ENCODE peak calls at places on chromosomes 3 and 15, in eight cellular contexts. One of them, this sample, is unnamed. For H3K4me1, the result is how much of the 10 kb centered on the place peaks cover.

GRCh38 chr3:49140080-49140479 is 7.2 kb upstream of the LAMB2 start:
- DNase-seq in heart right ventricle: no peak
- DNase-seq in CD8-positive, alpha-beta memory T cell: no peak
- DNase-seq in transverse colon: no peak
- DNase-seq in neural progenitor cell: peak
- DNase-seq in mucosa of descending colon: no peak
- DNase-seq in tibial artery: no peak
- DNase-seq in RWPE2: no peak
- DNase-seq in this sample: no peak

GRCh38 chr15:64017591-64018163 is 28.6 kb downstream of the DAPK2 start:
- DNase-seq in heart right ventricle: no peak
- DNase-seq in CD8-positive, alpha-beta memory T cell: no peak
- DNase-seq in transverse colon: no peak
- DNase-seq in neural progenitor cell: no peak
- DNase-seq in mucosa of descending colon: no peak
- DNase-seq in tibial artery: no peak
- DNase-seq in RWPE2: no peak
- DNase-seq in this sample: no peak

GRCh38 chr3:13051581-13051980 is 21.6 kb downstream of the IQSEC1 start:
- DNase-seq in heart right ventricle: no peak
- DNase-seq in CD8-positive, alpha-beta memory T cell: no peak
- DNase-seq in transverse colon: no peak
- DNase-seq in neural progenitor cell: no peak
- DNase-seq in mucosa of descending colon: no peak
- DNase-seq in tibial artery: no peak
- DNase-seq in RWPE2: no peak
- DNase-seq in this sample: no peak

GRCh38 chr3:156614642-156615511 is 59.5 kb upstream of the TIPARP start:
- DNase-seq in heart right ventricle: no peak
- DNase-seq in CD8-positive, alpha-beta memory T cell: no peak
- DNase-seq in transverse colon: no peak
- DNase-seq in neural progenitor cell: no peak
- DNase-seq in mucosa of descending colon: peak
- DNase-seq in tibial artery: no peak
- DNase-seq in RWPE2: no peak
- DNase-seq in this sample: no peak

GRCh38 chr3:134640872-134641470 is 9.9 kb downstream of the KY start:
- DNase-seq in heart right ventricle: no peak
- DNase-seq in CD8-positive, alpha-beta memory T cell: no peak
- DNase-seq in transverse colon: no peak
- DNase-seq in neural progenitor cell: peak
- DNase-seq in mucosa of descending colon: peak
- DNase-seq in tibial artery: no peak
- DNase-seq in RWPE2: no peak
- DNase-seq in this sample: no peak

GRCh38 chr15:70258369-70259029 is 160.8 kb upstream of the TLE3 start:
- DNase-seq in heart right ventricle: no peak
- DNase-seq in CD8-positive, alpha-beta memory T cell: peak
- DNase-seq in transverse colon: peak
- DNase-seq in neural progenitor cell: no peak
- DNase-seq in mucosa of descending colon: peak
- DNase-seq in tibial artery: no peak
- DNase-seq in RWPE2: no peak
- DNase-seq in this sample: peak

GRCh38 chr3:125585595-125586223 is 9.6 kb downstream of the OSBPL11 start:
- DNase-seq in heart right ventricle: peak
- DNase-seq in CD8-positive, alpha-beta memory T cell: peak
- DNase-seq in transverse colon: peak
- DNase-seq in neural progenitor cell: peak
- DNase-seq in mucosa of descending colon: peak
- DNase-seq in tibial artery: peak
- DNase-seq in RWPE2: no peak
- DNase-seq in this sample: peak

GRCh38 chr3:43349759-43350158 is 63.4 kb downstream of the SNRK start:
- DNase-seq in heart right ventricle: no peak
- DNase-seq in CD8-positive, alpha-beta memory T cell: no peak
- DNase-seq in transverse colon: no peak
- DNase-seq in neural progenitor cell: no peak
- DNase-seq in mucosa of descending colon: no peak
- DNase-seq in tibial artery: no peak
- DNase-seq in RWPE2: no peak
- DNase-seq in this sample: no peak

GRCh38 chr15:84600331-84600686 is 500 bp upstream of the ZSCAN2 start:
- DNase-seq in heart right ventricle: peak
- DNase-seq in CD8-positive, alpha-beta memory T cell: peak
- DNase-seq in transverse colon: peak
- DNase-seq in neural progenitor cell: peak
- DNase-seq in mucosa of descending colon: peak
- DNase-seq in tibial artery: peak
- DNase-seq in RWPE2: peak
- DNase-seq in this sample: peak

GRCh38 chr3:182244222-182244971 is 532.7 kb downstream of the SOX2 start:
- DNase-seq in heart right ventricle: no peak
- DNase-seq in CD8-positive, alpha-beta memory T cell: no peak
- DNase-seq in transverse colon: no peak
- DNase-seq in neural progenitor cell: no peak
- DNase-seq in mucosa of descending colon: peak
- DNase-seq in tibial artery: no peak
- DNase-seq in RWPE2: no peak
- DNase-seq in this sample: peak

GRCh38 chr3:42651248-42652091 is 2.0 kb upstream of the ZBTB47 start:
- DNase-seq in heart right ventricle: no peak
- DNase-seq in CD8-positive, alpha-beta memory T cell: no peak
- DNase-seq in transverse colon: no peak
- DNase-seq in neural progenitor cell: no peak
- DNase-seq in mucosa of descending colon: no peak
- DNase-seq in tibial artery: no peak
- DNase-seq in RWPE2: no peak
- DNase-seq in this sample: no peak

GRCh38 chr15:101062471-101063171 is 143.5 kb downstream of the LRRK1 start:
- DNase-seq in heart right ventricle: no peak
- DNase-seq in CD8-positive, alpha-beta memory T cell: no peak
- DNase-seq in transverse colon: peak
- DNase-seq in neural progenitor cell: no peak
- DNase-seq in mucosa of descending colon: no peak
- DNase-seq in tibial artery: no peak
- DNase-seq in RWPE2: peak
- DNase-seq in this sample: peak

GRCh38 chr15:39502616-39503195 is 78.2 kb upstream of the THBS1 start:
- DNase-seq in heart right ventricle: no peak
- DNase-seq in CD8-positive, alpha-beta memory T cell: no peak
- DNase-seq in transverse colon: no peak
- DNase-seq in neural progenitor cell: no peak
- DNase-seq in mucosa of descending colon: no peak
- DNase-seq in tibial artery: no peak
- DNase-seq in RWPE2: no peak
- DNase-seq in this sample: no peak

GRCh38 chr3:46561511-46561910 is 4.6 kb downstream of the LRRC2 start:
- DNase-seq in heart right ventricle: peak
- DNase-seq in CD8-positive, alpha-beta memory T cell: no peak
- DNase-seq in transverse colon: no peak
- DNase-seq in neural progenitor cell: no peak
- DNase-seq in mucosa of descending colon: no peak
- DNase-seq in tibial artery: no peak
- DNase-seq in RWPE2: no peak
- DNase-seq in this sample: no peak

GRCh38 chr15:83310521-83311456 is 26.3 kb upstream of the BNC1 start:
- DNase-seq in heart right ventricle: no peak
- DNase-seq in CD8-positive, alpha-beta memory T cell: no peak
- DNase-seq in transverse colon: no peak
- DNase-seq in neural progenitor cell: no peak
- DNase-seq in mucosa of descending colon: no peak
- DNase-seq in tibial artery: no peak
- DNase-seq in RWPE2: no peak
- DNase-seq in this sample: no peak

GRCh38 chr15:87919064-87919463 is 337.5 kb downstream of the NTRK3 start:
- DNase-seq in heart right ventricle: no peak
- DNase-seq in CD8-positive, alpha-beta memory T cell: no peak
- DNase-seq in transverse colon: no peak
- DNase-seq in neural progenitor cell: no peak
- DNase-seq in mucosa of descending colon: no peak
- DNase-seq in tibial artery: no peak
- DNase-seq in RWPE2: no peak
- DNase-seq in this sample: no peak

GRCh38 chr15:87929835-87930234 is 326.7 kb downstream of the NTRK3 start:
- DNase-seq in heart right ventricle: no peak
- DNase-seq in CD8-positive, alpha-beta memory T cell: no peak
- DNase-seq in transverse colon: no peak
- DNase-seq in neural progenitor cell: no peak
- DNase-seq in mucosa of descending colon: no peak
- DNase-seq in tibial artery: no peak
- DNase-seq in RWPE2: no peak
- DNase-seq in this sample: no peak

GRCh38 chr15:87924433-87924832 is 332.1 kb downstream of the NTRK3 start:
- DNase-seq in heart right ventricle: no peak
- DNase-seq in CD8-positive, alpha-beta memory T cell: no peak
- DNase-seq in transverse colon: no peak
- DNase-seq in neural progenitor cell: no peak
- DNase-seq in mucosa of descending colon: no peak
- DNase-seq in tibial artery: no peak
- DNase-seq in RWPE2: no peak
- DNase-seq in this sample: no peak
- H3K4me1 ChIP-seq in heart right ventricle: under half
- H3K4me1 ChIP-seq in CD8-positive, alpha-beta memory T cell: under half
- H3K4me1 ChIP-seq in transverse colon: under half
- H3K4me1 ChIP-seq in neural progenitor cell: under half
- H3K4me1 ChIP-seq in mucosa of descending colon: under half
- H3K4me1 ChIP-seq in tibial artery: under half
- H3K4me1 ChIP-seq in RWPE2: under half
- H3K4me1 ChIP-seq in this sample: under half

DNA sequence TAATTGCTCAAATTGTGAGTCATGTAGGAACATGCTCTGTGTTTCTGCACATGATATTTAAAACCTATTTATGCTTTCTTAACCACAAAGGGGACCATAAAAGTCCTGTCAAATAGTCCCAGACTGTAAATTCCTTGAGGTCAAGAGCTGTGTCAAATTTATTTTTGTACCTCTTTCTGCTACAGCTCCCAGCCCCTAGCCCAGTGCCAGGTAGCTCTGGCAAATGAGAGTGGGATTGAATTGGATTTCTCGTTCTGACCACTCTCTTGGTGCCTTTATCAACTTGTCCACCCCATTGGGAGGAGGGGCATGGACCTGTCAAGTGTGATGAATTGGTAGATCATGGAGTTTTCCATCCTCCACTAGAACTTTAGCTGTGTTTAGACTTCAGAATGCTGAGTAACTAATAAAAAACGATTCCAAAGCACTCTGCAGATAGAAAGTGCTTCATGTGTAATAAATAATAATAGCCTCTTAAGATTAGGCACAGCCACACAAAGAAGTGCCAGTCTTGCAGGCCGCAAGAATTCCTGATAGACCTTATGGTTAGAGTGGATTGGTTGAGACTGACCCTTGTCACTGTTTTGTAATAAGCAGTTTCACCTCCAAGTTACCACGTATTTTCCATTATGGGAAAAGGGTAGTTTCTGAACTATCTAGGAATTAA is 120.4 kb downstream of the LPP start:
- DNase-seq in heart right ventricle: no peak
- DNase-seq in CD8-positive, alpha-beta memory T cell: no peak
- DNase-seq in transverse colon: no peak
- DNase-seq in neural progenitor cell: no peak
- DNase-seq in mucosa of descending colon: no peak
- DNase-seq in tibial artery: no peak
- DNase-seq in RWPE2: no peak
- DNase-seq in this sample: no peak
- H3K4me1 ChIP-seq in heart right ventricle: half or more
- H3K4me1 ChIP-seq in CD8-positive, alpha-beta memory T cell: under half
- H3K4me1 ChIP-seq in transverse colon: under half
- H3K4me1 ChIP-seq in neural progenitor cell: under half
- H3K4me1 ChIP-seq in mucosa of descending colon: under half
- H3K4me1 ChIP-seq in tibial artery: half or more
- H3K4me1 ChIP-seq in RWPE2: under half
- H3K4me1 ChIP-seq in this sample: under half

GRCh38 chr3:56919797-56920195 is 118.0 kb upstream of the ARHGEF3 start:
- DNase-seq in heart right ventricle: no peak
- DNase-seq in CD8-positive, alpha-beta memory T cell: no peak
- DNase-seq in transverse colon: no peak
- DNase-seq in neural progenitor cell: no peak
- DNase-seq in mucosa of descending colon: no peak
- DNase-seq in tibial artery: no peak
- DNase-seq in RWPE2: no peak
- DNase-seq in this sample: no peak
- H3K4me1 ChIP-seq in heart right ventricle: half or more
- H3K4me1 ChIP-seq in CD8-positive, alpha-beta memory T cell: half or more
- H3K4me1 ChIP-seq in transverse colon: under half
- H3K4me1 ChIP-seq in neural progenitor cell: under half
- H3K4me1 ChIP-seq in mucosa of descending colon: under half
- H3K4me1 ChIP-seq in tibial artery: under half
- H3K4me1 ChIP-seq in RWPE2: under half
- H3K4me1 ChIP-seq in this sample: under half

GRCh38 chr3:51718547-51719412 is 11.9 kb downstream of the GRM2 start:
- DNase-seq in heart right ventricle: peak
- DNase-seq in CD8-positive, alpha-beta memory T cell: peak
- DNase-seq in transverse colon: peak
- DNase-seq in neural progenitor cell: peak
- DNase-seq in mucosa of descending colon: peak
- DNase-seq in tibial artery: no peak
- DNase-seq in RWPE2: no peak
- DNase-seq in this sample: peak

GRCh38 chr3:51720292-51721061 is 13.6 kb downstream of the GRM2 start:
- DNase-seq in heart right ventricle: no peak
- DNase-seq in CD8-positive, alpha-beta memory T cell: no peak
- DNase-seq in transverse colon: no peak
- DNase-seq in neural progenitor cell: no peak
- DNase-seq in mucosa of descending colon: no peak
- DNase-seq in tibial artery: no peak
- DNase-seq in RWPE2: no peak
- DNase-seq in this sample: no peak

GRCh38 chr3:51721062-51721745 is 14.3 kb downstream of the GRM2 start:
- DNase-seq in heart right ventricle: no peak
- DNase-seq in CD8-positive, alpha-beta memory T cell: no peak
- DNase-seq in transverse colon: no peak
- DNase-seq in neural progenitor cell: no peak
- DNase-seq in mucosa of descending colon: no peak
- DNase-seq in tibial artery: no peak
- DNase-seq in RWPE2: no peak
- DNase-seq in this sample: peak

GRCh38 chr3:51717947-51718346 is 11.1 kb downstream of the GRM2 start:
- DNase-seq in heart right ventricle: no peak
- DNase-seq in CD8-positive, alpha-beta memory T cell: no peak
- DNase-seq in transverse colon: no peak
- DNase-seq in neural progenitor cell: no peak
- DNase-seq in mucosa of descending colon: no peak
- DNase-seq in tibial artery: no peak
- DNase-seq in RWPE2: no peak
- DNase-seq in this sample: no peak

DNA sequence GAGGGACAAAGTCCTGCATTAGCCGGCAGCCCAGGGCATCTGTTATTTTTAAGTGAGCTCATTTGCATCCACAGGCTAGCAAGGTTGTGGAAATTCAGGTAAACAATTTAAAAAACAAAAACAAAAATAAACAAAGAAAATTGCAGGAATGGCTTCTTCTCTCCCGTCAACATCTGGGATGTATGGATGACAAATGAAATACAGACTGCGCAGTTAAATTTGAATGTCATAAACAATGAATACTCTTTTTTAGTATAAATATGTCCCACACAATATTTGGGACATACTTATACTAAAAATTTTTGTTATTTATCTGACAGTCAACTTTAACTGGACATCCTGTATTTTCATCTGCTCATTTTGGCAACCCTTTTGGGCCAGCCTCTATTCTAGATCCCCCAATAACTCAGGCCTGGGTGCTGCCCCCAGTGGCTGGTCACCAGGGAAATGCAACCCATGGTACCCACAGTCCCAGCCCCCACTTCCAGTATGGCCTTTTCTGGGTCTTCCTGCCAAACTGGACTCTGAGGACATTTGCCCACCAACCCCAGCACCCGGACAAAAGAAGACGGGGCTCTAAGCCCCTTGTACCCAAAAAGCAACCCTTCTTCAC is 12.7 kb downstream of the GRM2 start:
- DNase-seq in heart right ventricle: no peak
- DNase-seq in CD8-positive, alpha-beta memory T cell: no peak
- DNase-seq in transverse colon: no peak
- DNase-seq in neural progenitor cell: no peak
- DNase-seq in mucosa of descending colon: no peak
- DNase-seq in tibial artery: no peak
- DNase-seq in RWPE2: no peak
- DNase-seq in this sample: no peak
- H3K4me1 ChIP-seq in heart right ventricle: under half
- H3K4me1 ChIP-seq in CD8-positive, alpha-beta memory T cell: under half
- H3K4me1 ChIP-seq in transverse colon: under half
- H3K4me1 ChIP-seq in neural progenitor cell: under half
- H3K4me1 ChIP-seq in mucosa of descending colon: under half
- H3K4me1 ChIP-seq in tibial artery: under half
- H3K4me1 ChIP-seq in RWPE2: under half
- H3K4me1 ChIP-seq in this sample: under half